ENCODE peak calls at places on chromosomes 6 and 20, in ten cellular contexts. I is cardiac muscle cell, G is K562, Q is lower lobe of right lung, H is Karpas-422, X is IMR-90, R is GM23248, N is neuronal stem cell, D is spleen, M is mesendoderm. L is an unnamed sample. For H3K27me3, the result is how much of the 10 kb centered on the place peaks cover.

GRCh38 chr6:42831237-42831636 is 48.2 kb upstream of the RPL7L1 start:
- DNase-seq in M (no peak), G (no peak), Q (no peak), N (no peak), I (no peak), D (no peak), X (peak), H (no peak), R (no peak), L (no peak)

GRCh38 chr20:17541996-17542395 is 10.8 kb upstream of the BFSP1 start:
- DNase-seq in D (no peak), N (no peak), Q (no peak), M (peak), I (no peak), H (no peak), X (peak), G (no peak), R (peak), L (no peak)

GRCh38 chr6:2877057-2877882 is 25.8 kb downstream of the SERPINB9 start:
- DNase-seq in R (no peak), Q (no peak), X (peak), N (no peak), M (peak), I (no peak), D (no peak), G (no peak), H (no peak), L (no peak)

GRCh38 chr6:45438849-45439406 is 61.2 kb upstream of the SUPT3H start:
- DNase-seq in X (peak), N (no peak), Q (no peak), M (no peak), G (no peak), R (peak), H (no peak), I (no peak), D (no peak), L (no peak)

GRCh38 chr6:98843274-98844243 is 9.2 kb downstream of the POU3F2 start:
- DNase-seq in Q (no peak), H (no peak), M (peak), X (no peak), D (peak), G (no peak), I (peak), N (peak), R (no peak), L (no peak)

GRCh38 chr20:25042531-25043498 is 15.1 kb downstream of the ACSS1 start:
- DNase-seq in R (no peak), M (no peak), H (peak), N (no peak), Q (peak), G (no peak), X (no peak), D (peak), I (no peak), L (peak)

GRCh38 chr6:159728552-159728951 is 1.2 kb downstream of the WTAP start:
- DNase-seq in I (no peak), M (peak), R (peak), X (no peak), H (peak), N (no peak), Q (no peak), D (no peak), G (no peak), L (no peak)

GRCh38 chr20:58212636-58213035 is 15.8 kb downstream of the ANKRD60 start:
- DNase-seq in X (no peak), H (no peak), Q (no peak), D (peak), N (no peak), G (no peak), R (no peak), I (no peak), M (no peak), L (no peak)

GRCh38 chr6:33886673-33887144 is 82.9 kb upstream of the MLN start:
- DNase-seq in G (no peak), D (no peak), I (peak), N (no peak), H (no peak), Q (no peak), X (peak), R (peak), M (no peak), L (no peak)

GRCh38 chr20:21699216-21699508 is 6.3 kb upstream of the PAX1 start:
- DNase-seq in N (no peak), D (no peak), Q (no peak), R (no peak), M (no peak), G (no peak), I (no peak), X (no peak), H (no peak), L (no peak)

GRCh38 chr6:166898910-166899309 is 57.4 kb downstream of the RNASET2 start:
- DNase-seq in X (no peak), H (no peak), Q (no peak), I (no peak), N (no peak), D (no peak), G (no peak), R (no peak), M (no peak), L (no peak)

GRCh38 chr20:53839423-53840176 is 230.8 kb downstream of the BCAS1 start:
- DNase-seq in M (no peak), N (no peak), I (no peak), G (no peak), D (peak), R (no peak), H (no peak), X (no peak), Q (peak), L (peak)

GRCh38 chr6:125212377-125212776 is 58.8 kb downstream of the TPD52L1 start:
- DNase-seq in Q (no peak), R (no peak), N (no peak), D (no peak), X (no peak), G (no peak), M (no peak), H (no peak), I (no peak), L (no peak)

GRCh38 chr20:42886801-42887200 is 302.9 kb downstream of the PTPRT start:
- DNase-seq in N (no peak), M (peak), I (no peak), G (no peak), H (no peak), D (no peak), R (no peak), X (no peak), Q (no peak), L (no peak)

GRCh38 chr6:156782691-156783320 is 5.6 kb downstream of the ARID1B start:
- DNase-seq in H (no peak), N (no peak), R (peak), X (no peak), M (no peak), D (no peak), Q (no peak), G (no peak), I (no peak), L (no peak)

GRCh38 chr20:43584448-43585138 is 6.1 kb upstream of the IFT52 start:
- DNase-seq in I (peak), Q (no peak), H (no peak), D (no peak), G (no peak), X (peak), N (no peak), M (peak), R (peak), L (no peak)

GRCh38 chr6:152948150-152948768 is 34.6 kb downstream of the FBXO5 start:
- DNase-seq in N (peak), D (no peak), H (peak), M (peak), R (peak), I (peak), X (peak), Q (no peak), G (no peak), L (no peak)

GRCh38 chr6:48826884-48827701 is 636.0 kb downstream of the MMUT start:
- DNase-seq in M (peak), N (no peak), X (peak), H (no peak), D (no peak), I (no peak), R (peak), G (no peak), Q (no peak), L (no peak)

GRCh38 chr20:29873946-29874345 is 1383.5 kb upstream of the DEFB115 start:
- DNase-seq in D (peak), N (peak), X (peak), I (peak), G (no peak), Q (peak), R (peak), M (peak), H (peak), L (no peak)

GRCh38 chr20:19456600-19457390 is 244.4 kb downstream of the SLC24A3 start:
- DNase-seq in H (no peak), Q (no peak), R (no peak), D (no peak), N (no peak), G (no peak), I (no peak), M (no peak), X (no peak), L (no peak)

GRCh38 chr6:6784514-6785162 is 196.1 kb downstream of the LY86 start:
- DNase-seq in Q (no peak), N (no peak), R (no peak), M (no peak), X (no peak), I (no peak), D (no peak), H (no peak), G (no peak), L (no peak)
- H3K27me3 ChIP-seq in Q (under half), N (under half), R (under half), M (under half), X (under half), I (under half), D (under half), H (under half), G (under half), L (under half)

GRCh38 chr20:34083137-34083536 is 28.9 kb downstream of the EIF2S2 start:
- DNase-seq in I (peak), R (peak), X (peak), G (peak), N (no peak), D (no peak), Q (peak), M (no peak), H (no peak), L (no peak)
- H3K27me3 ChIP-seq in I (under half), R (under half), X (under half), G (under half), N (under half), D (under half), Q (under half), M (under half), H (under half), L (under half)

GRCh38 chr6:74280130-74280692 is 584.2 kb downstream of the CD109 start:
- DNase-seq in I (no peak), N (no peak), R (peak), M (peak), X (no peak), Q (no peak), D (no peak), G (no peak), H (no peak), L (no peak)
- H3K27me3 ChIP-seq in I (under half), N (under half), R (under half), M (under half), X (under half), Q (under half), D (under half), G (under half), H (under half), L (under half)

GRCh38 chr6:30450548-30450907 is 38.8 kb upstream of the HLA-E start:
- DNase-seq in M (no peak), X (no peak), I (no peak), Q (no peak), H (no peak), R (no peak), D (no peak), G (no peak), N (no peak), L (no peak)
- H3K27me3 ChIP-seq in M (under half), X (half or more), I (half or more), Q (half or more), H (under half), R (half or more), D (half or more), G (half or more), N (under half), L (half or more)

DNA sequence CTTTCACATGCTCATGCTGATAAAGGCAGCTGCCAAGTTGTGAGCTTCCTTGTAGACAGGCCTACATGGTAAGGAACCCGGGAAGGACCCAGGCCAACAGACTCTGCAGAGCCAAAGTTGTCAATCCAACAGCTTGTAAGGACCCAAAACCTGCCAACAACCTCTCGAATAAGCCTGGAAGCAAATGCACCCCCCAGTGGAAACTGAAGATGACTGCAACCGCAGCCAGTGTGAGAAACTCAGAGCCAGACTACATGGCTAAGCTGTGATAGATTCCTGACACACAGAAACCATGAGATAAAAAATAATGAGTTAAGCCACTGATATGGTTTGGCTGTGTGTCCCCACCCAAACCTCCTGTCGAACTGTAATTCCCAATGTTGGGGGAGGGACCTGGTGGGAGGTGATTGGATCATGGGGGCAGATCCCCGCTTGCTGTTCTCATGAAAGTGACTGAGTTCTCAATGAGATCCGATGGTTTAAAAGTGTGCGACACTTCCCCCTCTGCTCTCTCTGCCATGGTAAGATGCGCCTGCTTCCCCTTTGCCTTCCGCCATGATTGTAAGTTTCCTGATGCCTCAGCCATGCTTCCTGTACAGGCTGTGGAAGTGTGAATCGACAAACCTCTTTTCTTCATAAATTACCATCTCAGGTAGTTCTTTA is 18.8 kb upstream of the CLPSL2 start:
- DNase-seq in N (no peak), G (peak), D (no peak), X (peak), I (peak), Q (no peak), H (peak), M (peak), R (peak), L (no peak)
- H3K27me3 ChIP-seq in N (under half), G (half or more), D (under half), X (under half), I (under half), Q (under half), H (under half), M (under half), R (under half), L (under half)

DNA sequence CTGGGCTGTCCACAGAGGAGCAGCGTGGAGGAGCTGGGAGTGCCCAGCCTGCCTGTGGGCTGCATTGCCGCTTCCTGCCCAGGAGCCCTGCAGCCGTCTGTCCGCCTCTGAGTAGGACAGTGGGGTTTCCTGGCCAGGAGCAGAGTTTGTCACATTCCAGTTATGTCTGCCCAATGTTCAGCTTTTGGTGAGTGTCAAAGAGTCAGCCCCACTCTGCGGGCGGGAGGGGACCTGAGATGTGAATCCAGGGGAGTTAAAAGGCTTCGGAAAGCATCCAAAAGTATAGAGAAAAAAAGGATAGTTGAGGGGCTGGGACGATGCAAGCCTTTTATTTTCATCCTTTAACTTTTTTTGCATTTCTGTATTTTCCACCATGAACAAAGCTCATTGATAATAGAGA is 7.2 kb upstream of the GATA5 start:
- DNase-seq in X (no peak), G (no peak), N (no peak), Q (no peak), H (no peak), M (no peak), R (no peak), I (no peak), D (no peak), L (no peak)
- H3K27me3 ChIP-seq in X (half or more), G (under half), N (under half), Q (half or more), H (under half), M (under half), R (half or more), I (under half), D (half or more), L (half or more)

GRCh38 chr20:64250027-64250426 is 5.5 kb upstream of the PCMTD2 start:
- DNase-seq in Q (no peak), X (no peak), I (no peak), D (no peak), G (no peak), N (no peak), M (no peak), R (no peak), H (no peak), L (no peak)
- H3K27me3 ChIP-seq in Q (under half), X (under half), I (under half), D (under half), G (under half), N (under half), M (under half), R (under half), H (under half), L (under half)

L was measured in CD4-positive, alpha-beta T cell.